ENCODE peak calls at places on chromosomes 5 and 9, in ten cellular contexts. One of them, this sample, is unnamed.

GRCh38 chr5:174287761-174288160 is 242.3 kb downstream of the NSG2 start:
- DNase-seq in sciatic nerve: no peak
- DNase-seq in midbrain: no peak
- DNase-seq in HS-5: no peak
- DNase-seq in EL: no peak
- DNase-seq in GM20000: no peak
- DNase-seq in T-helper 1 cell: no peak
- DNase-seq in fibroblast of lung: no peak
- DNase-seq in iris pigment epithelial cell: no peak
- DNase-seq in stimulated activated CD4-positive, alpha-beta T cell treated with anti-CD3 and anti-CD28 coated beads, Interleukin-4, amount 100 ng/mL, for 1 hour: no peak
- DNase-seq in this sample: no peak

GRCh38 chr9:115121140-115121710 is 3.3 kb upstream of the TNC start:
- DNase-seq in sciatic nerve: no peak
- DNase-seq in midbrain: no peak
- DNase-seq in HS-5: no peak
- DNase-seq in EL: peak
- DNase-seq in GM20000: no peak
- DNase-seq in T-helper 1 cell: no peak
- DNase-seq in fibroblast of lung: no peak
- DNase-seq in iris pigment epithelial cell: peak
- DNase-seq in stimulated activated CD4-positive, alpha-beta T cell treated with anti-CD3 and anti-CD28 coated beads, Interleukin-4, amount 100 ng/mL, for 1 hour: no peak
- DNase-seq in this sample: peak

GRCh38 chr9:124371183-124371582 is 44.1 kb downstream of the PSMB7 start:
- DNase-seq in sciatic nerve: no peak
- DNase-seq in midbrain: no peak
- DNase-seq in HS-5: peak
- DNase-seq in EL: peak
- DNase-seq in GM20000: no peak
- DNase-seq in T-helper 1 cell: no peak
- DNase-seq in fibroblast of lung: peak
- DNase-seq in iris pigment epithelial cell: peak
- DNase-seq in stimulated activated CD4-positive, alpha-beta T cell treated with anti-CD3 and anti-CD28 coated beads, Interleukin-4, amount 100 ng/mL, for 1 hour: no peak
- DNase-seq in this sample: no peak

GRCh38 chr5:74251106-74252032 is 389.2 kb downstream of the ENC1 start:
- DNase-seq in sciatic nerve: no peak
- DNase-seq in midbrain: no peak
- DNase-seq in HS-5: peak
- DNase-seq in EL: peak
- DNase-seq in GM20000: no peak
- DNase-seq in T-helper 1 cell: no peak
- DNase-seq in fibroblast of lung: peak
- DNase-seq in iris pigment epithelial cell: peak
- DNase-seq in stimulated activated CD4-positive, alpha-beta T cell treated with anti-CD3 and anti-CD28 coated beads, Interleukin-4, amount 100 ng/mL, for 1 hour: no peak
- DNase-seq in this sample: peak

GRCh38 chr9:33320568-33321261 is 30.4 kb downstream of the NFX1 start:
- DNase-seq in sciatic nerve: no peak
- DNase-seq in midbrain: no peak
- DNase-seq in HS-5: peak
- DNase-seq in EL: peak
- DNase-seq in GM20000: no peak
- DNase-seq in T-helper 1 cell: no peak
- DNase-seq in fibroblast of lung: peak
- DNase-seq in iris pigment epithelial cell: peak
- DNase-seq in stimulated activated CD4-positive, alpha-beta T cell treated with anti-CD3 and anti-CD28 coated beads, Interleukin-4, amount 100 ng/mL, for 1 hour: no peak
- DNase-seq in this sample: peak

GRCh38 chr5:126053630-126054029 is 369.6 kb upstream of the GRAMD2B start:
- DNase-seq in sciatic nerve: no peak
- DNase-seq in midbrain: no peak
- DNase-seq in HS-5: no peak
- DNase-seq in EL: no peak
- DNase-seq in GM20000: no peak
- DNase-seq in T-helper 1 cell: no peak
- DNase-seq in fibroblast of lung: no peak
- DNase-seq in iris pigment epithelial cell: no peak
- DNase-seq in stimulated activated CD4-positive, alpha-beta T cell treated with anti-CD3 and anti-CD28 coated beads, Interleukin-4, amount 100 ng/mL, for 1 hour: no peak
- DNase-seq in this sample: no peak

GRCh38 chr5:179258001-179258921 is 87.0 kb downstream of the ADAMTS2 start:
- DNase-seq in sciatic nerve: peak
- DNase-seq in midbrain: no peak
- DNase-seq in HS-5: no peak
- DNase-seq in EL: peak
- DNase-seq in GM20000: no peak
- DNase-seq in T-helper 1 cell: no peak
- DNase-seq in fibroblast of lung: no peak
- DNase-seq in iris pigment epithelial cell: no peak
- DNase-seq in stimulated activated CD4-positive, alpha-beta T cell treated with anti-CD3 and anti-CD28 coated beads, Interleukin-4, amount 100 ng/mL, for 1 hour: no peak
- DNase-seq in this sample: no peak

GRCh38 chr9:36847781-36848673 is 186.0 kb downstream of the PAX5 start:
- DNase-seq in sciatic nerve: no peak
- DNase-seq in midbrain: no peak
- DNase-seq in HS-5: no peak
- DNase-seq in EL: no peak
- DNase-seq in GM20000: no peak
- DNase-seq in T-helper 1 cell: no peak
- DNase-seq in fibroblast of lung: no peak
- DNase-seq in iris pigment epithelial cell: peak
- DNase-seq in stimulated activated CD4-positive, alpha-beta T cell treated with anti-CD3 and anti-CD28 coated beads, Interleukin-4, amount 100 ng/mL, for 1 hour: no peak
- DNase-seq in this sample: peak

GRCh38 chr9:14797442-14797841 is 74.9 kb upstream of the CER1 start:
- DNase-seq in sciatic nerve: no peak
- DNase-seq in midbrain: no peak
- DNase-seq in HS-5: no peak
- DNase-seq in EL: no peak
- DNase-seq in GM20000: no peak
- DNase-seq in T-helper 1 cell: no peak
- DNase-seq in fibroblast of lung: peak
- DNase-seq in iris pigment epithelial cell: peak
- DNase-seq in stimulated activated CD4-positive, alpha-beta T cell treated with anti-CD3 and anti-CD28 coated beads, Interleukin-4, amount 100 ng/mL, for 1 hour: no peak
- DNase-seq in this sample: no peak

GRCh38 chr5:116773926-116774325 is 199.3 kb upstream of the SEMA6A start:
- DNase-seq in sciatic nerve: no peak
- DNase-seq in midbrain: no peak
- DNase-seq in HS-5: no peak
- DNase-seq in EL: no peak
- DNase-seq in GM20000: no peak
- DNase-seq in T-helper 1 cell: no peak
- DNase-seq in fibroblast of lung: no peak
- DNase-seq in iris pigment epithelial cell: no peak
- DNase-seq in stimulated activated CD4-positive, alpha-beta T cell treated with anti-CD3 and anti-CD28 coated beads, Interleukin-4, amount 100 ng/mL, for 1 hour: no peak
- DNase-seq in this sample: no peak

GRCh38 chr9:137417161-137418021 is 5.6 kb downstream of the EXD3 start:
- DNase-seq in sciatic nerve: no peak
- DNase-seq in midbrain: no peak
- DNase-seq in HS-5: no peak
- DNase-seq in EL: peak
- DNase-seq in GM20000: peak
- DNase-seq in T-helper 1 cell: no peak
- DNase-seq in fibroblast of lung: no peak
- DNase-seq in iris pigment epithelial cell: no peak
- DNase-seq in stimulated activated CD4-positive, alpha-beta T cell treated with anti-CD3 and anti-CD28 coated beads, Interleukin-4, amount 100 ng/mL, for 1 hour: no peak
- DNase-seq in this sample: no peak

GRCh38 chr5:2757563-2758311 is 6.3 kb upstream of the IRX2 start:
- DNase-seq in sciatic nerve: no peak
- DNase-seq in midbrain: no peak
- DNase-seq in HS-5: no peak
- DNase-seq in EL: peak
- DNase-seq in GM20000: no peak
- DNase-seq in T-helper 1 cell: no peak
- DNase-seq in fibroblast of lung: no peak
- DNase-seq in iris pigment epithelial cell: no peak
- DNase-seq in stimulated activated CD4-positive, alpha-beta T cell treated with anti-CD3 and anti-CD28 coated beads, Interleukin-4, amount 100 ng/mL, for 1 hour: no peak
- DNase-seq in this sample: no peak

GRCh38 chr5:53073349-53073748 is 36.2 kb downstream of the MOCS2 start:
- DNase-seq in sciatic nerve: no peak
- DNase-seq in midbrain: no peak
- DNase-seq in HS-5: no peak
- DNase-seq in EL: no peak
- DNase-seq in GM20000: no peak
- DNase-seq in T-helper 1 cell: no peak
- DNase-seq in fibroblast of lung: no peak
- DNase-seq in iris pigment epithelial cell: peak
- DNase-seq in stimulated activated CD4-positive, alpha-beta T cell treated with anti-CD3 and anti-CD28 coated beads, Interleukin-4, amount 100 ng/mL, for 1 hour: no peak
- DNase-seq in this sample: no peak

GRCh38 chr5:171825046-171825445 is 39.4 kb downstream of the SMIM23 start:
- DNase-seq in sciatic nerve: no peak
- DNase-seq in midbrain: no peak
- DNase-seq in HS-5: no peak
- DNase-seq in EL: peak
- DNase-seq in GM20000: no peak
- DNase-seq in T-helper 1 cell: no peak
- DNase-seq in fibroblast of lung: no peak
- DNase-seq in iris pigment epithelial cell: peak
- DNase-seq in stimulated activated CD4-positive, alpha-beta T cell treated with anti-CD3 and anti-CD28 coated beads, Interleukin-4, amount 100 ng/mL, for 1 hour: no peak
- DNase-seq in this sample: no peak

GRCh38 chr5:90353254-90353653 is 56.3 kb downstream of the CETN3 start:
- DNase-seq in sciatic nerve: no peak
- DNase-seq in midbrain: no peak
- DNase-seq in HS-5: no peak
- DNase-seq in EL: no peak
- DNase-seq in GM20000: no peak
- DNase-seq in T-helper 1 cell: no peak
- DNase-seq in fibroblast of lung: no peak
- DNase-seq in iris pigment epithelial cell: no peak
- DNase-seq in stimulated activated CD4-positive, alpha-beta T cell treated with anti-CD3 and anti-CD28 coated beads, Interleukin-4, amount 100 ng/mL, for 1 hour: no peak
- DNase-seq in this sample: no peak

GRCh38 chr5:6910950-6911349 is 197.7 kb downstream of the TENT4A start:
- DNase-seq in sciatic nerve: no peak
- DNase-seq in midbrain: no peak
- DNase-seq in HS-5: no peak
- DNase-seq in EL: no peak
- DNase-seq in GM20000: no peak
- DNase-seq in T-helper 1 cell: no peak
- DNase-seq in fibroblast of lung: no peak
- DNase-seq in iris pigment epithelial cell: no peak
- DNase-seq in stimulated activated CD4-positive, alpha-beta T cell treated with anti-CD3 and anti-CD28 coated beads, Interleukin-4, amount 100 ng/mL, for 1 hour: no peak
- DNase-seq in this sample: no peak

GRCh38 chr9:6902423-6902822 is 144.7 kb downstream of the KDM4C start:
- DNase-seq in sciatic nerve: no peak
- DNase-seq in midbrain: no peak
- DNase-seq in HS-5: no peak
- DNase-seq in EL: peak
- DNase-seq in GM20000: no peak
- DNase-seq in T-helper 1 cell: no peak
- DNase-seq in fibroblast of lung: peak
- DNase-seq in iris pigment epithelial cell: peak
- DNase-seq in stimulated activated CD4-positive, alpha-beta T cell treated with anti-CD3 and anti-CD28 coated beads, Interleukin-4, amount 100 ng/mL, for 1 hour: no peak
- DNase-seq in this sample: no peak

GRCh38 chr9:113631093-113631765 is 167.7 kb downstream of the RGS3 start:
- DNase-seq in sciatic nerve: peak
- DNase-seq in midbrain: no peak
- DNase-seq in HS-5: no peak
- DNase-seq in EL: no peak
- DNase-seq in GM20000: no peak
- DNase-seq in T-helper 1 cell: no peak
- DNase-seq in fibroblast of lung: no peak
- DNase-seq in iris pigment epithelial cell: no peak
- DNase-seq in stimulated activated CD4-positive, alpha-beta T cell treated with anti-CD3 and anti-CD28 coated beads, Interleukin-4, amount 100 ng/mL, for 1 hour: no peak
- DNase-seq in this sample: no peak

GRCh38 chr5:160363661-160364060 is 6.8 kb downstream of the C1QTNF2 start:
- DNase-seq in sciatic nerve: no peak
- DNase-seq in midbrain: no peak
- DNase-seq in HS-5: no peak
- DNase-seq in EL: no peak
- DNase-seq in GM20000: no peak
- DNase-seq in T-helper 1 cell: no peak
- DNase-seq in fibroblast of lung: no peak
- DNase-seq in iris pigment epithelial cell: no peak
- DNase-seq in stimulated activated CD4-positive, alpha-beta T cell treated with anti-CD3 and anti-CD28 coated beads, Interleukin-4, amount 100 ng/mL, for 1 hour: no peak
- DNase-seq in this sample: no peak

GRCh38 chr5:138018844-138019243 is 14.0 kb downstream of the FAM13B start:
- DNase-seq in sciatic nerve: no peak
- DNase-seq in midbrain: no peak
- DNase-seq in HS-5: no peak
- DNase-seq in EL: peak
- DNase-seq in GM20000: no peak
- DNase-seq in T-helper 1 cell: no peak
- DNase-seq in fibroblast of lung: no peak
- DNase-seq in iris pigment epithelial cell: peak
- DNase-seq in stimulated activated CD4-positive, alpha-beta T cell treated with anti-CD3 and anti-CD28 coated beads, Interleukin-4, amount 100 ng/mL, for 1 hour: no peak
- DNase-seq in this sample: no peak

GRCh38 chr5:179166886-179167841 is 107.0 kb downstream of the ZNF354C start:
- DNase-seq in sciatic nerve: peak
- DNase-seq in midbrain: peak
- DNase-seq in HS-5: no peak
- DNase-seq in EL: peak
- DNase-seq in GM20000: peak
- DNase-seq in T-helper 1 cell: peak
- DNase-seq in fibroblast of lung: peak
- DNase-seq in iris pigment epithelial cell: peak
- DNase-seq in stimulated activated CD4-positive, alpha-beta T cell treated with anti-CD3 and anti-CD28 coated beads, Interleukin-4, amount 100 ng/mL, for 1 hour: peak
- DNase-seq in this sample: no peak

GRCh38 chr5:35046754-35047153 is 995 bp downstream of the AGXT2 start:
- DNase-seq in sciatic nerve: no peak
- DNase-seq in midbrain: no peak
- DNase-seq in HS-5: peak
- DNase-seq in EL: peak
- DNase-seq in GM20000: no peak
- DNase-seq in T-helper 1 cell: no peak
- DNase-seq in fibroblast of lung: peak
- DNase-seq in iris pigment epithelial cell: peak
- DNase-seq in stimulated activated CD4-positive, alpha-beta T cell treated with anti-CD3 and anti-CD28 coated beads, Interleukin-4, amount 100 ng/mL, for 1 hour: no peak
- DNase-seq in this sample: no peak

GRCh38 chr9:69276775-69277174 is 48.2 kb upstream of the ENTREP1 start:
- DNase-seq in sciatic nerve: no peak
- DNase-seq in midbrain: no peak
- DNase-seq in HS-5: no peak
- DNase-seq in EL: no peak
- DNase-seq in GM20000: no peak
- DNase-seq in T-helper 1 cell: no peak
- DNase-seq in fibroblast of lung: no peak
- DNase-seq in iris pigment epithelial cell: no peak
- DNase-seq in stimulated activated CD4-positive, alpha-beta T cell treated with anti-CD3 and anti-CD28 coated beads, Interleukin-4, amount 100 ng/mL, for 1 hour: no peak
- DNase-seq in this sample: no peak

GRCh38 chr9:89305868-89306267 is 5.1 kb upstream of the CKS2 start:
- DNase-seq in sciatic nerve: no peak
- DNase-seq in midbrain: no peak
- DNase-seq in HS-5: no peak
- DNase-seq in EL: no peak
- DNase-seq in GM20000: no peak
- DNase-seq in T-helper 1 cell: no peak
- DNase-seq in fibroblast of lung: no peak
- DNase-seq in iris pigment epithelial cell: no peak
- DNase-seq in stimulated activated CD4-positive, alpha-beta T cell treated with anti-CD3 and anti-CD28 coated beads, Interleukin-4, amount 100 ng/mL, for 1 hour: no peak
- DNase-seq in this sample: no peak

GRCh38 chr9:33041459-33042188 is 16.6 kb downstream of the DNAJA1 start:
- DNase-seq in sciatic nerve: no peak
- DNase-seq in midbrain: no peak
- DNase-seq in HS-5: no peak
- DNase-seq in EL: peak
- DNase-seq in GM20000: no peak
- DNase-seq in T-helper 1 cell: no peak
- DNase-seq in fibroblast of lung: peak
- DNase-seq in iris pigment epithelial cell: peak
- DNase-seq in stimulated activated CD4-positive, alpha-beta T cell treated with anti-CD3 and anti-CD28 coated beads, Interleukin-4, amount 100 ng/mL, for 1 hour: no peak
- DNase-seq in this sample: no peak

This sample was measured in kidney epithelial cell.